ENCODE peak calls at places on chromosomes 5 and 9, in eight cellular contexts. C, W, X, B, J, T, L and S are unnamed samples.

GRCh38 chr5:39898731-39899130 is 474.0 kb upstream of the DAB2 start:
- DNase-seq in C (no peak), W (no peak), X (no peak), B (no peak), J (no peak), T (no peak), L (no peak), S (no peak)

GRCh38 chr5:29005386-29005785 is 1967.0 kb upstream of the CDH9 start:
- DNase-seq in C (peak), W (no peak), X (no peak), B (peak), J (no peak), T (no peak), L (no peak), S (no peak)

GRCh38 chr9:113461285-113461684 is 2.2 kb upstream of the RGS3 start:
- DNase-seq in C (no peak), W (no peak), X (no peak), B (no peak), J (no peak), T (no peak), L (no peak), S (no peak)

GRCh38 chr9:27519466-27520465 is 4.3 kb upstream of the IFNK start:
- DNase-seq in C (no peak), W (no peak), X (no peak), B (no peak), J (no peak), T (no peak), L (no peak), S (no peak)

GRCh38 chr9:114202849-114203248 is 47.5 kb downstream of the COL27A1 start:
- DNase-seq in C (no peak), W (no peak), X (no peak), B (no peak), J (no peak), T (no peak), L (no peak), S (no peak)

GRCh38 chr5:132489871-132490483 is 596 bp downstream of the IRF1 start:
- DNase-seq in C (no peak), W (peak), X (no peak), B (peak), J (peak), T (peak), L (peak), S (peak)

GRCh38 chr9:121893787-121894186 is 199.3 kb downstream of the TTLL11 start:
- DNase-seq in C (no peak), W (no peak), X (no peak), B (no peak), J (no peak), T (no peak), L (no peak), S (no peak)

GRCh38 chr5:218457-219289 is 553 bp downstream of the SDHA start:
- DNase-seq in C (peak), W (peak), X (peak), B (peak), J (peak), T (peak), L (peak), S (peak)

GRCh38 chr9:119252671-119253299 is 116.5 kb downstream of the BRINP1 start:
- DNase-seq in C (no peak), W (no peak), X (no peak), B (peak), J (no peak), T (no peak), L (no peak), S (no peak)

GRCh38 chr9:109919736-109920408 is 139.9 kb downstream of the PALM2AKAP2 start:
- DNase-seq in C (no peak), W (no peak), X (no peak), B (no peak), J (no peak), T (no peak), L (no peak), S (no peak)

GRCh38 chr5:142170254-142170953 is 61.8 kb downstream of the NDFIP1 start:
- DNase-seq in C (no peak), W (no peak), X (no peak), B (no peak), J (no peak), T (no peak), L (no peak), S (no peak)

GRCh38 chr5:102959055-102959454 is 160.9 kb downstream of the GIN1 start:
- DNase-seq in C (no peak), W (no peak), X (no peak), B (no peak), J (no peak), T (no peak), L (no peak), S (no peak)

GRCh38 chr9:114462791-114463190 is 42.5 kb downstream of the WHRN start:
- DNase-seq in C (no peak), W (no peak), X (no peak), B (no peak), J (no peak), T (no peak), L (no peak), S (no peak)

GRCh38 chr9:16136961-16137360 is 584.1 kb downstream of the CCDC171 start:
- DNase-seq in C (no peak), W (no peak), X (no peak), B (no peak), J (no peak), T (peak), L (no peak), S (no peak)
- TF ChIP-seq CTCF in C (no peak), W (no peak), X (no peak), B (no peak), J (no peak), T (no peak), L (no peak), S (no peak)

GRCh38 chr9:79699479-79699878 is 127.7 kb downstream of the TLE4 start:
- DNase-seq in C (no peak), W (no peak), X (no peak), B (no peak), J (no peak), T (no peak), L (no peak), S (no peak)

GRCh38 chr9:79695531-79696218 is 123.9 kb downstream of the TLE4 start:
- DNase-seq in C (no peak), W (no peak), X (no peak), B (no peak), J (no peak), T (no peak), L (no peak), S (peak)

GRCh38 chr9:79701651-79702050 is 129.9 kb downstream of the TLE4 start:
- DNase-seq in C (no peak), W (no peak), X (no peak), B (no peak), J (no peak), T (no peak), L (no peak), S (no peak)

GRCh38 chr9:79700607-79701330 is 129.0 kb downstream of the TLE4 start:
- DNase-seq in C (no peak), W (no peak), X (no peak), B (no peak), J (no peak), T (no peak), L (no peak), S (no peak)

GRCh38 chr9:79698988-79699387 is 127.2 kb downstream of the TLE4 start:
- DNase-seq in C (no peak), W (no peak), X (no peak), B (no peak), J (no peak), T (no peak), L (no peak), S (no peak)
- TF ChIP-seq CTCF in C (no peak), W (no peak), X (no peak), B (no peak), J (no peak), T (no peak), L (no peak), S (no peak)

GRCh38 chr5:135234242-135235000 is 164.6 kb downstream of the MACROH2A1 start:
- DNase-seq in C (no peak), W (no peak), X (no peak), B (no peak), J (peak), T (no peak), L (no peak), S (no peak)

GRCh38 chr5:135233477-135233876 is 165.6 kb downstream of the MACROH2A1 start:
- DNase-seq in C (no peak), W (no peak), X (no peak), B (no peak), J (no peak), T (no peak), L (no peak), S (no peak)

GRCh38 chr5:135236187-135236835 is 162.7 kb downstream of the MACROH2A1 start:
- DNase-seq in C (no peak), W (no peak), X (no peak), B (no peak), J (peak), T (no peak), L (no peak), S (no peak)

GRCh38 chr5:135235551-135236100 is 163.4 kb downstream of the MACROH2A1 start:
- DNase-seq in C (no peak), W (no peak), X (no peak), B (no peak), J (peak), T (no peak), L (no peak), S (no peak)

GRCh38 chr5:135235002-135235401 is 164.0 kb downstream of the MACROH2A1 start:
- DNase-seq in C (no peak), W (no peak), X (no peak), B (no peak), J (peak), T (no peak), L (no peak), S (no peak)
- TF ChIP-seq CTCF in C (no peak), W (no peak), X (no peak), B (no peak), J (no peak), T (no peak), L (no peak), S (no peak)

DNA sequence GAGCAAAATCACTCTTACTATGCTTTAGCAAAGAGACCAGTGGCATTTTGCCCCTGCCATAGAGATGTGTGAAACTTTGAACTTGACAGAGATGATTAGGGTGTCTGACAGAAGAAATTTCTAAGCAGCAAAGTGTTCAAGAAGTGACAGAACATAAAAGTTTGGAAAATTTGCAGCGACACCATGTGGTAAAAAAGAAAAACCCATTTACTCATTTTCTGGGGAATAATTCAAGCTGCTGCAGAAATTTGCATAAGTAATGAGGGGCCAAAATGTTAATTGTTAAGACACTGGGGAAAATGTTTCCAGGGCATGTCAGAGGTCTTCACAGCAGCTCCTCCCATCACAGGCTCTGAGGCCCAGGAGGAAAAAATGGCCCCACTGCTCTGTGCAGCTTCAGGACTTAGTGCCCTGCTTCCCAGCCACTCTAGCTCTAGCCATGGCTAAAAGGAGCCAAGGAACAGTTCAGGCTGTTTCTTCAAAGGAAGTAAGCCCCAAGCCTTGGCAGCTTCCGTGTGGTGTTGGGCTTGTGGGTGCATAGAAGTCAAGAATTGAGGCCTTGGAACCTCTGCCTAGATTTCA is 6.1 kb upstream of the AP3B1 start:
- DNase-seq in C (no peak), W (no peak), X (no peak), B (no peak), J (no peak), T (no peak), L (no peak), S (no peak)
- TF ChIP-seq CTCF in C (peak), W (no peak), X (peak), B (peak), J (peak), T (no peak), L (peak), S (peak)

DNA sequence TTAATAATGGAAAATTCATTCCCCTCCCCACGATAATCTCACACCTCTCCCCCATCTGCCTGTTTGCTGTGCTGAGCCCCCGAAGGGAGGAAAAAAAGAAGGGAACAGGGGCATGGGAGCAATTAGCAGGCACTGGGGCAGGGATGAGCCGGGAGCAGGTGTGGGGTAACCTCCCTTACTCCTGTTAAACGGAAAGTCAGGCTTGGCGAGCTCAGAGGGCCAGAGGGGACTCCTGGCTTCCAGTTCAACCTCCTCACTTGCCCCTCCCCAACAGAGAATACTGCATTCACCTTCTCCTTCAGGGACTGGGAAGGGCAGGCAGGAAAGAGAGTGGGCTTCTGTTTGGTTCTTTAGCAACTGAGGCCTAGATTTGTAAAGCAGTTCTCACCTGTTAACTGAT is 1.6 kb downstream of the AFAP1L1 start:
- DNase-seq in C (no peak), W (no peak), X (no peak), B (no peak), J (no peak), T (no peak), L (no peak), S (no peak)
- TF ChIP-seq CTCF in C (no peak), W (no peak), X (no peak), B (no peak), J (no peak), T (no peak), L (no peak), S (no peak)

GRCh38 chr5:109078448-109078847 is 330.8 kb downstream of the FER start:
- DNase-seq in C (no peak), W (no peak), X (no peak), B (no peak), J (no peak), T (no peak), L (no peak), S (no peak)

GRCh38 chr5:109076741-109077140 is 329.0 kb downstream of the FER start:
- DNase-seq in C (no peak), W (no peak), X (no peak), B (no peak), J (no peak), T (no peak), L (no peak), S (no peak)

GRCh38 chr5:109083937-109084336 is 325.8 kb downstream of the PJA2 start:
- DNase-seq in C (no peak), W (no peak), X (no peak), B (no peak), J (no peak), T (no peak), L (no peak), S (no peak)

GRCh38 chr5:109080896-109081295 is 328.9 kb downstream of the PJA2 start:
- DNase-seq in C (no peak), W (no peak), X (no peak), B (no peak), J (no peak), T (no peak), L (no peak), S (no peak)

GRCh38 chr5:109080481-109080880 is 329.3 kb downstream of the PJA2 start:
- DNase-seq in C (no peak), W (no peak), X (no peak), B (no peak), J (no peak), T (no peak), L (no peak), S (no peak)
- TF ChIP-seq CTCF in C (no peak), W (no peak), X (no peak), B (no peak), J (no peak), T (no peak), L (no peak), S (no peak)

GRCh38 chr9:7028591-7028990 is 270.8 kb downstream of the KDM4C start:
- DNase-seq in C (no peak), W (no peak), X (no peak), B (no peak), J (no peak), T (no peak), L (no peak), S (no peak)
- TF ChIP-seq CTCF in C (no peak), W (no peak), X (no peak), B (no peak), J (no peak), T (no peak), L (no peak), S (no peak)